ENCODE peak calls at places on chromosomes 12 and 14, in nine cellular contexts. T, I, Q, C, J, E, U, H and X are unnamed samples.

GRCh38 chr12:50081096-50081808 is 3.9 kb upstream of the SMARCD1 start:
- DNase-seq in T (no peak), I (no peak), Q (no peak), C (no peak), J (no peak), E (no peak), U (no peak), H (no peak), X (no peak)

GRCh38 chr12:49231881-49232650 is 32.8 kb upstream of the TUBA1C start:
- DNase-seq in T (no peak), I (peak), Q (peak), C (no peak), J (no peak), E (no peak), U (no peak), H (no peak), X (no peak)

GRCh38 chr12:66627270-66627987 is 51.4 kb downstream of the GRIP1 start:
- DNase-seq in T (no peak), I (peak), Q (peak), C (no peak), J (no peak), E (no peak), U (no peak), H (no peak), X (no peak)

GRCh38 chr12:87136330-87136976 is 880.3 kb upstream of the MGAT4C start:
- DNase-seq in T (no peak), I (peak), Q (no peak), C (no peak), J (no peak), E (no peak), U (no peak), H (no peak), X (no peak)

GRCh38 chr12:108567974-108568652 is 5.7 kb downstream of the ISCU start:
- DNase-seq in T (no peak), I (no peak), Q (peak), C (no peak), J (no peak), E (peak), U (no peak), H (no peak), X (no peak)

GRCh38 chr14:37591311-37591940 is 3.6 kb downstream of the FOXA1 start:
- DNase-seq in T (no peak), I (no peak), Q (peak), C (no peak), J (no peak), E (no peak), U (no peak), H (peak), X (no peak)

GRCh38 chr14:54001189-54001878 is 44.7 kb upstream of the BMP4 start:
- DNase-seq in T (no peak), I (no peak), Q (peak), C (no peak), J (no peak), E (peak), U (no peak), H (no peak), X (no peak)

GRCh38 chr12:110636516-110636915 is 22.6 kb downstream of the TCTN1 start:
- DNase-seq in T (no peak), I (no peak), Q (no peak), C (no peak), J (no peak), E (peak), U (no peak), H (no peak), X (no peak)

GRCh38 chr14:105368426-105368825 is 29.9 kb upstream of the TEX22 start:
- DNase-seq in T (no peak), I (no peak), Q (no peak), C (no peak), J (no peak), E (no peak), U (no peak), H (no peak), X (no peak)

GRCh38 chr14:21822109-21822508 is 148.5 kb upstream of the OR4E1 start:
- DNase-seq in T (no peak), I (no peak), Q (no peak), C (no peak), J (no peak), E (no peak), U (no peak), H (no peak), X (no peak)

GRCh38 chr14:21825845-21826244 is 152.2 kb upstream of the OR4E1 start:
- DNase-seq in T (no peak), I (no peak), Q (no peak), C (no peak), J (no peak), E (no peak), U (no peak), H (no peak), X (no peak)

DNA sequence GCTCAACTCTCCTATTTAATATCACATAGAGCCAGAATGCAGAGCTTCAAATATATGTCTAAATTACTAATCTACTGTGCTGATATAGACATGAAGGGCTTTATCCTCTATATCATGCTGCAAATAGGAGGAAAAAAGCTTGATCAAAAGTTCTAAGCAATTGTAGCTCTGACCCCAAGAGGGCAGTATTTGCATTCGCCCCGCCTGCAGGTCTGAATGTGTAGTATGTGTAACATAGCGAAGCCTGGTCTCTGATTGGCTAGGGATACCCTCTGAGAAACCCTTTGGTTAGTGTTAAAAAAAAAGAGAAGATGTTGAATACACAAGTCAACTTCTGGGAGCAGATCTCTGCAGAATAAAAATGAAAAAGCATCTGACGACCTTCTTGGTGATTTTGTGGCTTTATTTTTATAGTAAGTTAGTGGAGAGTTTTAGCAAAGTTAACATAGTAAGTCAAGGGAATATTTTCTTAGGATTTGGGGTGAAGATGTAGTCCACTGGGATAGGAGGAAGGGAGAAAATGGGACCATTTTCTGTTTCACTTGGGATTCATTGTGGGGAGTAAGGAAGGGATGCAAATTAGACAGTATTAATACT is 151.6 kb upstream of the OR4E1 start:
- DNase-seq in T (no peak), I (no peak), Q (peak), C (no peak), J (peak), E (peak), U (no peak), H (no peak), X (no peak)
- TF ChIP-seq CTCF in T (no peak), I (no peak), Q (peak), C (no peak), J (peak), E (peak), U (peak), H (peak), X (no peak)

DNA sequence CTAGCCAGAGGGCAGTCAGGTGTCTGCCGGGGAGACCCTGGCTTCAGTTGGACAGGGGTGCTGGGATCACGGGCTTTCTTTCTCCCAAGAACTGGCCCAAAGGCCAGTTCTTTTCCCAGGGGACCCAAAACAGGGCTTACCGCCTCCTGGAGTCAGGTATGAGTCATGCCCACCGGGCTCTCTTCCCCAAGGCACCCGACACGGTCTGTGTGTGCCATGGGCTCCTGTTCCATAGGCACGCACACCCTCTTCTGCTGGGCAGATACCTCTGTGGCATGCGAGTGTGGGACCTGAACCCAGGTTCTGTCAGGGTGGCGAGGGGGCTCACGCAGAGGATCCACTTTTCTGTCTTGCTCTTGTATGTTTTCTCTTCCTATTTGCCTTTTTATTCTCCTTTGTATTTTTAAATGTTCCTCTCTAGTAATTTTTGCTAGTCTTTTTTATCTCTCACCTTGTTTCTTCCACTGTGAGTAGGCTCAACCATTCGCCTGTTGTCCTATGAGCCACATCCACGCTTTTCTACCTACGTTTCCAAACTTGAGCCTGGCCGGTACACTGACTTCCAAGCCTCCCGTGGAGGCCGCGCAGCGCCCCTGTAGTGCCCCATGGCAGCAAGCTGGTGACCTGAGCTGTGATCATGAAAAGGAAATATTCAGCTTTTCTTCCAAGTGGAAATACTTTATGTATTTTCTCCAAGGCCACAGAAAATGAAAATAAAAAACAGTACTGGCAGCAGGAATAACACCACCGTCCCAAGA is 362.2 kb downstream of the CACNA1C start:
- DNase-seq in T (no peak), I (no peak), Q (no peak), C (no peak), J (no peak), E (no peak), U (no peak), H (peak), X (no peak)
- TF ChIP-seq CTCF in T (no peak), I (no peak), Q (peak), C (no peak), J (no peak), E (no peak), U (no peak), H (no peak), X (no peak)

DNA sequence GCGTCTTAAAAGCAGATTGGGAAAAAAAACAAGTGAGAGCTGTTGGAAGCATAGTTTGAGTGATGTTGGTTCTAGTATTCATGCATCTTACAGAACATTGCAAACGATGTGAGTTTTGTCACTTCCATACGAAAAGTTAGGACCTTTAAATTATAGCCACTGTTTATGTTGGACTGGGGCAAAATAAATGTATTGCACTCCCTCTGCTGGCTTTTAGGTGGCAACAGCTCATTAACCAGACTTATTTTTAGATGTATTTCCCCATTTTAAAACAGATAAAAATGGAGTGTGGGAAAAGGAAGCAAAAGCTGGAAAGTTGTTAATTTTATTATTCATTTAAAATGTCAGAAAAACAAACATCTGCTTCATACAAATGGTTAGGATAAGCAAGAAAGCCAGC is 111.9 kb downstream of the LGR5 start:
- DNase-seq in T (no peak), I (peak), Q (no peak), C (no peak), J (no peak), E (peak), U (no peak), H (no peak), X (peak)
- TF ChIP-seq CTCF in T (no peak), I (peak), Q (peak), C (no peak), J (no peak), E (peak), U (no peak), H (no peak), X (peak)

DNA sequence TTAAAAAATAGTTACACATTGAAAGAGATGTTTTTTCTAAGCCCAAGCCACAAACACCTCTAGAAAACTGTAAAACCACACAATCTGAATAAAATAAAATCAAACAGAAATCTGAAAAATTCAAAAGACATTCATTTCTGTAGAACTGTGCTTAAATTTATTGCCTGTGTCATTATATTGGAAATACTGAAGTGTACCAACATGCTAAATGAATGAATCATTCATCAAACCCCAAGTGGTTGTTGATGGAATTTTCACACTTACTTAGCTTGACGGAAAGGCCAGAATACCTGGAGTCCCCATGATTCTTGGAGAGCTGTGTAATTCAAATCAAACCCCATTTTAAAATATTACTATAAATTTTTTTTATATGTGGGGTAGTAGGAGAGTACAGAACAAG is 2.7 kb downstream of the KITLG start:
- DNase-seq in T (no peak), I (peak), Q (no peak), C (no peak), J (peak), E (no peak), U (no peak), H (no peak), X (no peak)
- TF ChIP-seq CTCF in T (no peak), I (peak), Q (peak), C (no peak), J (peak), E (peak), U (peak), H (peak), X (no peak)

GRCh38 chr14:22613091-22613695 is 15.1 kb downstream of the ABHD4 start:
- DNase-seq in T (no peak), I (peak), Q (no peak), C (no peak), J (no peak), E (no peak), U (no peak), H (no peak), X (no peak)
- TF ChIP-seq CTCF in T (no peak), I (peak), Q (peak), C (no peak), J (no peak), E (peak), U (no peak), H (no peak), X (no peak)

DNA sequence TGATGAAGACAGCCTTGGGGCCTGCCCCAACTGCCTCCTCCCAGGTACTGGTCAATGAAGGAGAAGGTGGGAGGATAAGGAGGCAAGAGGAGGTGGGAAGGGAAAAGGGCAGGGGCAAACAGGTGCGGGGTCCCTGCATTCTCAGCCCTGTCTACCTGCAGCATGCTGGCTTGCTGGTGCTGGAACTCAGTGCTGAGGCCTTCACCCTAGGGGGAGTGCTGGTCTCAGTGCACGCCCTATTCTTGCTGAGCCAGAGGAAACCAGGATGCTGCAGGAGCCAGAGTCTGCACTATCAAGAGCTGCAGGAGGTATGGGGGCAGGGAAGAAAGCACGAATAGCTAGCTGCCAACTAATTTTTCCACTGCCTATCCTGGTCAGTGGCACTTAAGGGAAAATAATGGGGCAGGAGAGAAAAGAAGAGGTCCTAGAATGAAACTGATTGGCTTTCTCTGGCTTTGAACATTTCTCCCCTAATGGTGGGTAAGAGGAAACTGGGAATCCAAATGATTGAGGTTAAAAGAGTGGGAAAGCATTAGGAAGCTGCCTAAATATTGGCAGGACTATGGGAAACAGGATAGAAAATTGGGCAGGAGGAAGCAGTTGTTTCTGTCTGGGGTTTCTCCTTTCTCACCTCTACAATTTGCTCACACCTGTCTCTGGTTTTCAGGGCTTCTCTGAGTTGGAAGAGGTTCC is 1.8 kb downstream of the TMEM253 start:
- DNase-seq in T (no peak), I (no peak), Q (peak), C (no peak), J (no peak), E (peak), U (no peak), H (no peak), X (no peak)
- TF ChIP-seq CTCF in T (no peak), I (no peak), Q (no peak), C (no peak), J (no peak), E (peak), U (no peak), H (no peak), X (no peak)

GRCh38 chr14:51653096-51653814 is 1.5 kb downstream of the FRMD6 start:
- DNase-seq in T (no peak), I (peak), Q (peak), C (no peak), J (peak), E (peak), U (no peak), H (no peak), X (peak)

GRCh38 chr14:51652168-51653095 is 722 bp downstream of the FRMD6 start:
- DNase-seq in T (peak), I (no peak), Q (peak), C (peak), J (peak), E (peak), U (peak), H (no peak), X (no peak)

GRCh38 chr14:51650721-51651387 is 856 bp upstream of the FRMD6 start:
- DNase-seq in T (peak), I (no peak), Q (peak), C (peak), J (no peak), E (no peak), U (peak), H (no peak), X (no peak)

GRCh38 chr14:51653855-51654548 is 2.3 kb downstream of the FRMD6 start:
- DNase-seq in T (no peak), I (no peak), Q (no peak), C (no peak), J (no peak), E (no peak), U (no peak), H (no peak), X (no peak)

DNA sequence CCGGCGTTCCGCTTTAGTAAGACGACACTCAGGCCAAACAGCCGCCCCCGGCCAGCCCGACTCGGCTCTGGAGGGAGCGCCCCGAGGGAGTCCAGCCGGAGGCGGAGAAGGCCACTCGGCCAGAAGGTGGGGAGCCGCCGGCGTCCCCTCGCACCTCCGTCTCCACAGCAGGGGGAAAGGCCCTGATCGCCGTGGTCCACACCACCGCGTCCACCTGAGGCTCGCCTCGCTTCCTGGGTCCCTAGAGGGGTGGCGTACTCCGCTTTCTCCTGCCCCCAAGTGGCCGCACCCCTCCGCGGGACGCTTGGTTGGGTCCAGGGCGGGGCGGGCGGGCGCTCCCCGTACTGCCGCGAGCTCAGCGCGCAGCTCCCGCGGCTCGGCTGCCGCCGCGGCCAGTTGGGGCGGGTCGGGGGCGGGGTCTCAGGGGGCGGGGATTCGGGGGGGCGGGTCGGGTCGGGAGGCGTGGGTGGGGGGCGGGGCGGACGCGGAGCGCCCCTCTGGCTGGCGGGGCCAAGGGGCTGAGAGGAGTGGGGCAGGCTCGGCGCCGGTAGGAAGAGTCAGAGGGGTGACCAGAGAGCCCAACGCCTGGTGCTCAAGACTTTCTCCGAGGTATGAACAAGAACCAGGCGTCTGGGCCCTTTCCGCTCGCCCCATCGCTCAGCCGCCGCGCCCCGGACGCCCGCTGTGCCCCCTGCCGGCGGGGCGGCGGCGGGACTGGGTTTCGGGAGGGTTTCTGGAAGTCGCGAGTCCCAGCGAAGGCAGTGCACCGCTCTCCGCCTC is at the start of gene FRMD6:
- DNase-seq in T (peak), I (peak), Q (peak), C (peak), J (peak), E (peak), U (peak), H (peak), X (peak)
- TF ChIP-seq CTCF in T (peak), I (peak), Q (peak), C (peak), J (peak), E (peak), U (peak), H (peak), X (peak)